ENCODE peak calls at places on chromosomes 5 and 9, in four cellular contexts. One of them, this sample, is unnamed. For H3K9me1, the result is how much of the 10 kb centered on the place peaks cover.

GRCh38 chr5:21574429-21574828 is 1278.7 kb downstream of the CDH12 start:
- DNase-seq in IMR-90: no peak
- DNase-seq in endothelial cell of umbilical vein: no peak
- DNase-seq in K562: no peak
- DNase-seq in this sample: no peak

GRCh38 chr9:118446962-118447490 is 742.8 kb downstream of the TLR4 start:
- DNase-seq in K562: no peak
- DNase-seq in endothelial cell of umbilical vein: no peak
- DNase-seq in IMR-90: no peak
- DNase-seq in this sample: no peak

GRCh38 chr5:1228121-1228520 is 2.9 kb downstream of the SLC6A18 start:
- DNase-seq in K562: no peak
- DNase-seq in endothelial cell of umbilical vein: no peak
- DNase-seq in IMR-90: no peak
- DNase-seq in this sample: no peak

GRCh38 chr5:59559847-59560246 is 333.7 kb downstream of the PDE4D start:
- DNase-seq in IMR-90: no peak
- DNase-seq in endothelial cell of umbilical vein: no peak
- DNase-seq in K562: no peak
- DNase-seq in this sample: no peak

GRCh38 chr5:9924614-9925013 is 294.5 kb upstream of the TAS2R1 start:
- DNase-seq in IMR-90: peak
- DNase-seq in endothelial cell of umbilical vein: no peak
- DNase-seq in K562: no peak
- DNase-seq in this sample: peak

GRCh38 chr9:133050142-133050541 is 11.6 kb upstream of the CEL start:
- DNase-seq in endothelial cell of umbilical vein: no peak
- DNase-seq in IMR-90: peak
- DNase-seq in K562: no peak
- DNase-seq in this sample: no peak

GRCh38 chr5:59021837-59022514 is 439.1 kb downstream of the RAB3C start:
- DNase-seq in K562: no peak
- DNase-seq in IMR-90: no peak
- DNase-seq in endothelial cell of umbilical vein: no peak
- DNase-seq in this sample: no peak

GRCh38 chr5:758698-759053 is 25.9 kb downstream of the ZDHHC11B start:
- DNase-seq in IMR-90: no peak
- DNase-seq in K562: no peak
- DNase-seq in endothelial cell of umbilical vein: no peak
- DNase-seq in this sample: no peak

GRCh38 chr5:151480859-151481258 is 33.5 kb downstream of the SLC36A1 start:
- DNase-seq in IMR-90: peak
- DNase-seq in endothelial cell of umbilical vein: no peak
- DNase-seq in K562: no peak
- DNase-seq in this sample: no peak

GRCh38 chr5:176536902-176537607 is at the start of gene RNF44:
- DNase-seq in IMR-90: peak
- DNase-seq in K562: peak
- DNase-seq in endothelial cell of umbilical vein: peak
- DNase-seq in this sample: peak

GRCh38 chr5:164370841-164371240 is 865.4 kb downstream of the MAT2B start:
- DNase-seq in endothelial cell of umbilical vein: no peak
- DNase-seq in K562: no peak
- DNase-seq in IMR-90: peak
- DNase-seq in this sample: no peak

GRCh38 chr9:111926421-111926875 is 29.8 kb downstream of the UGCG start:
- DNase-seq in endothelial cell of umbilical vein: peak
- DNase-seq in K562: no peak
- DNase-seq in IMR-90: peak
- DNase-seq in this sample: no peak

GRCh38 chr5:175460126-175460525 is 16.1 kb upstream of the DRD1 start:
- DNase-seq in IMR-90: peak
- DNase-seq in K562: no peak
- DNase-seq in endothelial cell of umbilical vein: no peak
- DNase-seq in this sample: no peak

GRCh38 chr5:151448038-151448985 is 909 bp downstream of the SLC36A1 start:
- DNase-seq in K562: no peak
- DNase-seq in endothelial cell of umbilical vein: peak
- DNase-seq in IMR-90: no peak
- DNase-seq in this sample: no peak

GRCh38 chr5:60540855-60541805 is 158.8 kb downstream of the DEPDC1B start:
- DNase-seq in IMR-90: peak
- DNase-seq in endothelial cell of umbilical vein: no peak
- DNase-seq in K562: no peak
- DNase-seq in this sample: no peak

GRCh38 chr9:127158995-127159801 is 36.8 kb upstream of the ANGPTL2 start:
- DNase-seq in IMR-90: peak
- DNase-seq in endothelial cell of umbilical vein: no peak
- DNase-seq in K562: no peak
- DNase-seq in this sample: no peak

GRCh38 chr9:95753762-95754465 is 121.6 kb upstream of the ERCC6L2 start:
- DNase-seq in IMR-90: no peak
- DNase-seq in endothelial cell of umbilical vein: peak
- DNase-seq in K562: no peak
- DNase-seq in this sample: no peak

GRCh38 chr5:33690736-33691135 is 201.1 kb downstream of the ADAMTS12 start:
- DNase-seq in IMR-90: peak
- DNase-seq in K562: no peak
- DNase-seq in endothelial cell of umbilical vein: no peak
- DNase-seq in this sample: no peak

GRCh38 chr9:137387891-137388560 is 34.9 kb downstream of the EXD3 start:
- DNase-seq in K562: no peak
- DNase-seq in endothelial cell of umbilical vein: no peak
- DNase-seq in IMR-90: no peak
- DNase-seq in this sample: no peak

GRCh38 chr5:107542428-107542827 is 128.3 kb downstream of the EFNA5 start:
- DNase-seq in IMR-90: peak
- DNase-seq in endothelial cell of umbilical vein: peak
- DNase-seq in K562: no peak
- DNase-seq in this sample: peak

GRCh38 chr5:84298628-84299027 is 86.1 kb downstream of the EDIL3 start:
- DNase-seq in IMR-90: no peak
- DNase-seq in endothelial cell of umbilical vein: no peak
- DNase-seq in K562: no peak
- DNase-seq in this sample: no peak

GRCh38 chr5:38515648-38516047 is 40.8 kb downstream of the LIFR start:
- DNase-seq in IMR-90: peak
- DNase-seq in endothelial cell of umbilical vein: peak
- DNase-seq in K562: no peak
- DNase-seq in this sample: no peak

GRCh38 chr9:99259231-99259918 is 37.3 kb downstream of the SEC61B start:
- DNase-seq in K562: peak
- DNase-seq in endothelial cell of umbilical vein: peak
- DNase-seq in IMR-90: no peak
- DNase-seq in this sample: no peak

GRCh38 chr9:88183798-88184495 is 45.7 kb upstream of the SPATA31C2 start:
- DNase-seq in K562: no peak
- DNase-seq in endothelial cell of umbilical vein: no peak
- DNase-seq in IMR-90: no peak
- DNase-seq in this sample: no peak

GRCh38 chr9:136713555-136713949 is 1.2 kb downstream of the DIPK1B start:
- DNase-seq in K562: peak
- DNase-seq in IMR-90: no peak
- DNase-seq in endothelial cell of umbilical vein: peak
- DNase-seq in this sample: no peak

GRCh38 chr5:72427488-72428437 is 79.4 kb downstream of the ZNF366 start:
- DNase-seq in IMR-90: peak
- DNase-seq in endothelial cell of umbilical vein: peak
- DNase-seq in K562: no peak
- DNase-seq in this sample: no peak

GRCh38 chr5:62354028-62354874 is 48.2 kb downstream of the KIF2A start:
- DNase-seq in endothelial cell of umbilical vein: peak
- DNase-seq in IMR-90: peak
- DNase-seq in K562: peak
- DNase-seq in this sample: no peak

GRCh38 chr9:132996526-132996925 is 18.0 kb downstream of the GFI1B start:
- DNase-seq in endothelial cell of umbilical vein: no peak
- DNase-seq in K562: peak
- DNase-seq in IMR-90: no peak
- DNase-seq in this sample: no peak

GRCh38 chr5:109956884-109957283 is 267.2 kb downstream of the MAN2A1 start:
- DNase-seq in K562: no peak
- DNase-seq in IMR-90: no peak
- DNase-seq in endothelial cell of umbilical vein: peak
- DNase-seq in this sample: no peak

GRCh38 chr5:66877843-66878242 is 281.6 kb downstream of the MAST4 start:
- DNase-seq in IMR-90: peak
- DNase-seq in K562: no peak
- DNase-seq in endothelial cell of umbilical vein: peak
- DNase-seq in this sample: no peak

GRCh38 chr9:115004535-115004934 is 74.1 kb upstream of the TNFSF8 start:
- DNase-seq in endothelial cell of umbilical vein: no peak
- DNase-seq in IMR-90: no peak
- DNase-seq in K562: no peak
- DNase-seq in this sample: no peak

GRCh38 chr5:154445422-154446182 is at the start of gene SAP30L:
- DNase-seq in K562: peak
- DNase-seq in endothelial cell of umbilical vein: peak
- DNase-seq in IMR-90: peak
- DNase-seq in this sample: peak

GRCh38 chr9:105854783-105855709 is 160.7 kb downstream of the TMEM38B start:
- DNase-seq in K562: no peak
- DNase-seq in IMR-90: no peak
- DNase-seq in endothelial cell of umbilical vein: no peak
- DNase-seq in this sample: no peak

GRCh38 chr5:142014911-142015584 is 2.2 kb upstream of the GNPDA1 start:
- DNase-seq in K562: peak
- DNase-seq in endothelial cell of umbilical vein: peak
- DNase-seq in IMR-90: peak
- DNase-seq in this sample: peak

GRCh38 chr9:34549407-34549732 is 26.6 kb upstream of the ENHO start:
- DNase-seq in K562: no peak
- DNase-seq in endothelial cell of umbilical vein: no peak
- DNase-seq in IMR-90: no peak
- DNase-seq in this sample: no peak

GRCh38 chr9:28651050-28651722 is 1077.9 kb upstream of the C9orf72 start:
- DNase-seq in IMR-90: no peak
- DNase-seq in K562: no peak
- DNase-seq in endothelial cell of umbilical vein: no peak
- DNase-seq in this sample: no peak
- H2AFZ ChIP-seq in IMR-90: no peak
- H2AFZ ChIP-seq in K562: no peak
- H2AFZ ChIP-seq in endothelial cell of umbilical vein: no peak
- H2AFZ ChIP-seq in this sample: no peak

GRCh38 chr5:144391044-144391443 is 220.4 kb downstream of the KCTD16 start:
- DNase-seq in K562: no peak
- DNase-seq in endothelial cell of umbilical vein: no peak
- DNase-seq in IMR-90: no peak
- DNase-seq in this sample: no peak
- H3K27ac ChIP-seq in K562: no peak
- H3K27ac ChIP-seq in endothelial cell of umbilical vein: no peak
- H3K27ac ChIP-seq in IMR-90: no peak
- H3K27ac ChIP-seq in this sample: no peak

DNA sequence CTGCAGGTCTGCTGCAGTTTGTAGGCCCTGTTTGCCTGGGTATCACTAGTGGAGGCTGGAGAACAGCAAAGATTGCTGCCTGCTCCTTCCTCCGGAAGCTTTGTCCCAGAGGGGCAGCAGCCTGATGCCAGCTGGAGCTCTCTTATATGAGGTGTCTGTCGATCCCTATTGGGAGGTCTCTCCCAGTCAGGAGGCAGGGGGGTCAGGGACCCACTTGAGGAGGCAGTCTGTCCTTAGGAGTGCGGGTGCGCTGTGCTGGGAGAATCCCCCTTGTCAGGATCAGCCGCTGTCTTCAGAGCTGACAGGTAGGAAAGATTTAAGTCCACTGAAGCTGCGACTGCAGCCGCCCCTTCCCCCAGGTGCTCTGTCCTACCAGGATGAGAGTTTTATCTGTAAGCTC is 64.9 kb downstream of the CCDC171 start:
- DNase-seq in K562: no peak
- DNase-seq in endothelial cell of umbilical vein: no peak
- DNase-seq in IMR-90: no peak
- DNase-seq in this sample: no peak
- H3K9me1 ChIP-seq in K562: under half
- H3K9me1 ChIP-seq in endothelial cell of umbilical vein: under half
- H3K9me1 ChIP-seq in IMR-90: under half
- H3K9me1 ChIP-seq in this sample: under half

GRCh38 chr5:56677693-56678092 is 137.7 kb upstream of the MAP3K1 start:
- DNase-seq in IMR-90: no peak
- DNase-seq in K562: no peak
- DNase-seq in endothelial cell of umbilical vein: no peak
- DNase-seq in this sample: no peak

GRCh38 chr5:56683733-56684132 is 131.6 kb upstream of the MAP3K1 start:
- DNase-seq in endothelial cell of umbilical vein: no peak
- DNase-seq in K562: no peak
- DNase-seq in IMR-90: no peak
- DNase-seq in this sample: no peak

GRCh38 chr5:56681346-56681745 is 134.0 kb upstream of the MAP3K1 start:
- DNase-seq in IMR-90: peak
- DNase-seq in K562: no peak
- DNase-seq in endothelial cell of umbilical vein: no peak
- DNase-seq in this sample: no peak

GRCh38 chr5:56683281-56683680 is 132.1 kb upstream of the MAP3K1 start:
- DNase-seq in endothelial cell of umbilical vein: no peak
- DNase-seq in IMR-90: no peak
- DNase-seq in K562: no peak
- DNase-seq in this sample: no peak

GRCh38 chr5:56680731-56681130 is 134.6 kb upstream of the MAP3K1 start:
- DNase-seq in IMR-90: no peak
- DNase-seq in K562: no peak
- DNase-seq in endothelial cell of umbilical vein: no peak
- DNase-seq in this sample: no peak
- H2AFZ ChIP-seq in IMR-90: no peak
- H2AFZ ChIP-seq in K562: no peak
- H2AFZ ChIP-seq in endothelial cell of umbilical vein: no peak
- H2AFZ ChIP-seq in this sample: no peak

GRCh38 chr9:16060457-16061129 is 507.8 kb downstream of the CCDC171 start:
- DNase-seq in endothelial cell of umbilical vein: no peak
- DNase-seq in K562: no peak
- DNase-seq in IMR-90: no peak
- DNase-seq in this sample: no peak

GRCh38 chr9:16057541-16057940 is 504.7 kb downstream of the CCDC171 start:
- DNase-seq in endothelial cell of umbilical vein: no peak
- DNase-seq in K562: no peak
- DNase-seq in IMR-90: no peak
- DNase-seq in this sample: no peak

GRCh38 chr9:16053131-16053530 is 500.3 kb downstream of the CCDC171 start:
- DNase-seq in IMR-90: no peak
- DNase-seq in endothelial cell of umbilical vein: no peak
- DNase-seq in K562: no peak
- DNase-seq in this sample: no peak

GRCh38 chr9:16062542-16063240 is 509.8 kb downstream of the CCDC171 start:
- DNase-seq in endothelial cell of umbilical vein: peak
- DNase-seq in K562: no peak
- DNase-seq in IMR-90: peak
- DNase-seq in this sample: peak

GRCh38 chr9:16058131-16058549 is 505.3 kb downstream of the CCDC171 start:
- DNase-seq in K562: no peak
- DNase-seq in IMR-90: peak
- DNase-seq in endothelial cell of umbilical vein: peak
- DNase-seq in this sample: peak
- H3K27ac ChIP-seq in K562: no peak
- H3K27ac ChIP-seq in IMR-90: peak
- H3K27ac ChIP-seq in endothelial cell of umbilical vein: no peak
- H3K27ac ChIP-seq in this sample: peak

GRCh38 chr5:132850066-132850465 is 16.2 kb downstream of the GDF9 start:
- DNase-seq in IMR-90: peak
- DNase-seq in K562: no peak
- DNase-seq in endothelial cell of umbilical vein: no peak
- DNase-seq in this sample: no peak
- H3K9me1 ChIP-seq in IMR-90: under half
- H3K9me1 ChIP-seq in K562: under half
- H3K9me1 ChIP-seq in endothelial cell of umbilical vein: under half
- H3K9me1 ChIP-seq in this sample: under half

GRCh38 chr9:120583958-120584369 is 4.0 kb upstream of the CDK5RAP2 start:
- DNase-seq in IMR-90: peak
- DNase-seq in endothelial cell of umbilical vein: peak
- DNase-seq in K562: peak
- DNase-seq in this sample: no peak
- H2AFZ ChIP-seq in IMR-90: peak
- H2AFZ ChIP-seq in endothelial cell of umbilical vein: peak
- H2AFZ ChIP-seq in K562: peak
- H2AFZ ChIP-seq in this sample: no peak

This sample was measured in keratinocyte.